ENCODE peak calls at places on chromosomes 5 and 9, in four cellular contexts. One of them, this sample, is unnamed.

GRCh38 chr9:120482424-120483186 is 97.4 kb downstream of the CDK5RAP2 start:
- DNase-seq in activated effector memory CD4-positive, alpha-beta T cell treated with Interleukin-2 at 50 U/mL for 16 hours: no peak
- DNase-seq in heart right ventricle: peak; percentile 47
- DNase-seq in activated CD4-positive, alpha-beta T cell treated with anti-CD3 and anti-CD28 coated beads, Interleukin-2, amount 50 U/mL, for 1 hour: no peak
- DNase-seq in this sample: no peak

GRCh38 chr9:126329476-126330275 is 3.0 kb downstream of the MVB12B start:
- DNase-seq in activated effector memory CD4-positive, alpha-beta T cell treated with Interleukin-2 at 50 U/mL for 16 hours: no peak
- DNase-seq in heart right ventricle: no peak
- DNase-seq in activated CD4-positive, alpha-beta T cell treated with anti-CD3 and anti-CD28 coated beads, Interleukin-2, amount 50 U/mL, for 1 hour: no peak
- DNase-seq in this sample: no peak

GRCh38 chr9:133977421-133978201 is 14.5 kb downstream of the VAV2 start:
- DNase-seq in activated effector memory CD4-positive, alpha-beta T cell treated with Interleukin-2 at 50 U/mL for 16 hours: no peak
- DNase-seq in heart right ventricle: no peak
- DNase-seq in activated CD4-positive, alpha-beta T cell treated with anti-CD3 and anti-CD28 coated beads, Interleukin-2, amount 50 U/mL, for 1 hour: no peak
- DNase-seq in this sample: peak; percentile 2

GRCh38 chr5:33984671-33985124 is at the start of gene SLC45A2:
- DNase-seq in activated effector memory CD4-positive, alpha-beta T cell treated with Interleukin-2 at 50 U/mL for 16 hours: no peak
- DNase-seq in heart right ventricle: no peak
- DNase-seq in activated CD4-positive, alpha-beta T cell treated with anti-CD3 and anti-CD28 coated beads, Interleukin-2, amount 50 U/mL, for 1 hour: no peak
- DNase-seq in this sample: no peak

GRCh38 chr5:121698690-121699089 is 153.0 kb upstream of the FTMT start:
- DNase-seq in activated effector memory CD4-positive, alpha-beta T cell treated with Interleukin-2 at 50 U/mL for 16 hours: no peak
- DNase-seq in heart right ventricle: no peak
- DNase-seq in activated CD4-positive, alpha-beta T cell treated with anti-CD3 and anti-CD28 coated beads, Interleukin-2, amount 50 U/mL, for 1 hour: no peak
- DNase-seq in this sample: no peak

GRCh38 chr9:115691097-115691496 is 462.5 kb upstream of the PAPPA start:
- DNase-seq in activated effector memory CD4-positive, alpha-beta T cell treated with Interleukin-2 at 50 U/mL for 16 hours: no peak
- DNase-seq in heart right ventricle: no peak
- DNase-seq in activated CD4-positive, alpha-beta T cell treated with anti-CD3 and anti-CD28 coated beads, Interleukin-2, amount 50 U/mL, for 1 hour: no peak
- DNase-seq in this sample: no peak

GRCh38 chr5:74085782-74086181 is 459.8 kb downstream of the ARHGEF28 start:
- DNase-seq in activated effector memory CD4-positive, alpha-beta T cell treated with Interleukin-2 at 50 U/mL for 16 hours: no peak
- DNase-seq in heart right ventricle: no peak
- DNase-seq in activated CD4-positive, alpha-beta T cell treated with anti-CD3 and anti-CD28 coated beads, Interleukin-2, amount 50 U/mL, for 1 hour: no peak
- DNase-seq in this sample: no peak

GRCh38 chr9:130149031-130149430 is 23.2 kb upstream of the NCS1 start:
- DNase-seq in activated effector memory CD4-positive, alpha-beta T cell treated with Interleukin-2 at 50 U/mL for 16 hours: no peak
- DNase-seq in heart right ventricle: no peak
- DNase-seq in activated CD4-positive, alpha-beta T cell treated with anti-CD3 and anti-CD28 coated beads, Interleukin-2, amount 50 U/mL, for 1 hour: no peak
- DNase-seq in this sample: no peak

GRCh38 chr5:180104131-180104530 is 32.6 kb upstream of the RNF130 start:
- DNase-seq in activated effector memory CD4-positive, alpha-beta T cell treated with Interleukin-2 at 50 U/mL for 16 hours: no peak
- DNase-seq in heart right ventricle: no peak
- DNase-seq in activated CD4-positive, alpha-beta T cell treated with anti-CD3 and anti-CD28 coated beads, Interleukin-2, amount 50 U/mL, for 1 hour: no peak
- DNase-seq in this sample: no peak

GRCh38 chr5:171766875-171767274 is 18.7 kb upstream of the SMIM23 start:
- DNase-seq in activated effector memory CD4-positive, alpha-beta T cell treated with Interleukin-2 at 50 U/mL for 16 hours: no peak
- DNase-seq in heart right ventricle: no peak
- DNase-seq in activated CD4-positive, alpha-beta T cell treated with anti-CD3 and anti-CD28 coated beads, Interleukin-2, amount 50 U/mL, for 1 hour: no peak
- DNase-seq in this sample: no peak

GRCh38 chr5:149088686-149089085 is 25.8 kb upstream of the SH3TC2 start:
- DNase-seq in activated effector memory CD4-positive, alpha-beta T cell treated with Interleukin-2 at 50 U/mL for 16 hours: no peak
- DNase-seq in heart right ventricle: no peak
- DNase-seq in activated CD4-positive, alpha-beta T cell treated with anti-CD3 and anti-CD28 coated beads, Interleukin-2, amount 50 U/mL, for 1 hour: no peak
- DNase-seq in this sample: no peak

GRCh38 chr9:86286278-86286677 is 3.9 kb upstream of the ISCA1 start:
- DNase-seq in activated effector memory CD4-positive, alpha-beta T cell treated with Interleukin-2 at 50 U/mL for 16 hours: no peak
- DNase-seq in heart right ventricle: no peak
- DNase-seq in activated CD4-positive, alpha-beta T cell treated with anti-CD3 and anti-CD28 coated beads, Interleukin-2, amount 50 U/mL, for 1 hour: no peak
- DNase-seq in this sample: no peak

GRCh38 chr5:159186319-159186718 is 23.0 kb downstream of the RNF145 start:
- DNase-seq in activated effector memory CD4-positive, alpha-beta T cell treated with Interleukin-2 at 50 U/mL for 16 hours: no peak
- DNase-seq in heart right ventricle: no peak
- DNase-seq in activated CD4-positive, alpha-beta T cell treated with anti-CD3 and anti-CD28 coated beads, Interleukin-2, amount 50 U/mL, for 1 hour: no peak
- DNase-seq in this sample: no peak

GRCh38 chr9:93114984-93115335 is 18.9 kb downstream of the CARD19 start:
- DNase-seq in activated effector memory CD4-positive, alpha-beta T cell treated with Interleukin-2 at 50 U/mL for 16 hours: no peak
- DNase-seq in heart right ventricle: no peak
- DNase-seq in activated CD4-positive, alpha-beta T cell treated with anti-CD3 and anti-CD28 coated beads, Interleukin-2, amount 50 U/mL, for 1 hour: no peak
- DNase-seq in this sample: no peak

GRCh38 chr5:140186155-140186753 is 11.3 kb downstream of the CYSTM1 start:
- DNase-seq in activated effector memory CD4-positive, alpha-beta T cell treated with Interleukin-2 at 50 U/mL for 16 hours: no peak
- DNase-seq in heart right ventricle: no peak
- DNase-seq in activated CD4-positive, alpha-beta T cell treated with anti-CD3 and anti-CD28 coated beads, Interleukin-2, amount 50 U/mL, for 1 hour: no peak
- DNase-seq in this sample: no peak

GRCh38 chr5:99445805-99446204 is 517.0 kb upstream of the CHD1 start:
- DNase-seq in activated effector memory CD4-positive, alpha-beta T cell treated with Interleukin-2 at 50 U/mL for 16 hours: no peak
- DNase-seq in heart right ventricle: no peak
- DNase-seq in activated CD4-positive, alpha-beta T cell treated with anti-CD3 and anti-CD28 coated beads, Interleukin-2, amount 50 U/mL, for 1 hour: no peak
- DNase-seq in this sample: no peak

GRCh38 chr9:124258765-124259272 is 1.1 kb downstream of the NEK6 start:
- DNase-seq in activated effector memory CD4-positive, alpha-beta T cell treated with Interleukin-2 at 50 U/mL for 16 hours: no peak
- DNase-seq in heart right ventricle: no peak
- DNase-seq in activated CD4-positive, alpha-beta T cell treated with anti-CD3 and anti-CD28 coated beads, Interleukin-2, amount 50 U/mL, for 1 hour: no peak
- DNase-seq in this sample: no peak